ENCODE peak calls at places on chromosomes 16 and 17, in eight cellular contexts. One of them, this sample, is unnamed.

GRCh38 chr17:75036643-75037268 is 10.0 kb downstream of the ATP5PD start:
- DNase-seq in NCI-H1092 treated with DMSO at 0.1 percent for 48 hours: no peak
- DNase-seq in COR-L47: no peak
- DNase-seq in foreskin melanocyte: no peak
- DNase-seq in fibroblast of the aortic adventitia: peak
- DNase-seq in esophagus squamous epithelium: peak
- DNase-seq in T1000: no peak
- DNase-seq in anterior cingulate cortex: peak
- DNase-seq in this sample: peak

GRCh38 chr16:79370736-79371135 is 229.8 kb downstream of the MAF start:
- DNase-seq in NCI-H1092 treated with DMSO at 0.1 percent for 48 hours: no peak
- DNase-seq in COR-L47: no peak
- DNase-seq in foreskin melanocyte: no peak
- DNase-seq in fibroblast of the aortic adventitia: no peak
- DNase-seq in esophagus squamous epithelium: no peak
- DNase-seq in T1000: no peak
- DNase-seq in anterior cingulate cortex: no peak
- DNase-seq in this sample: no peak

GRCh38 chr17:77424585-77425344 is 284.0 kb downstream of the SEC14L1 start:
- DNase-seq in NCI-H1092 treated with DMSO at 0.1 percent for 48 hours: peak
- DNase-seq in COR-L47: no peak
- DNase-seq in foreskin melanocyte: peak
- DNase-seq in fibroblast of the aortic adventitia: peak
- DNase-seq in esophagus squamous epithelium: no peak
- DNase-seq in T1000: no peak
- DNase-seq in anterior cingulate cortex: peak
- DNase-seq in this sample: no peak

GRCh38 chr16:57531253-57531575 is 5.2 kb downstream of the CCDC102A start:
- DNase-seq in NCI-H1092 treated with DMSO at 0.1 percent for 48 hours: no peak
- DNase-seq in COR-L47: no peak
- DNase-seq in foreskin melanocyte: no peak
- DNase-seq in fibroblast of the aortic adventitia: no peak
- DNase-seq in esophagus squamous epithelium: no peak
- DNase-seq in T1000: no peak
- DNase-seq in anterior cingulate cortex: no peak
- DNase-seq in this sample: no peak

GRCh38 chr17:51921500-51921899 is 237.0 kb downstream of the CA10 start:
- DNase-seq in NCI-H1092 treated with DMSO at 0.1 percent for 48 hours: no peak
- DNase-seq in COR-L47: no peak
- DNase-seq in foreskin melanocyte: no peak
- DNase-seq in fibroblast of the aortic adventitia: no peak
- DNase-seq in esophagus squamous epithelium: no peak
- DNase-seq in T1000: no peak
- DNase-seq in anterior cingulate cortex: no peak
- DNase-seq in this sample: no peak

GRCh38 chr16:73010150-73010676 is 37.7 kb downstream of the ZFHX3 start:
- DNase-seq in NCI-H1092 treated with DMSO at 0.1 percent for 48 hours: peak
- DNase-seq in COR-L47: no peak
- DNase-seq in foreskin melanocyte: no peak
- DNase-seq in fibroblast of the aortic adventitia: no peak
- DNase-seq in esophagus squamous epithelium: no peak
- DNase-seq in T1000: no peak
- DNase-seq in anterior cingulate cortex: no peak
- DNase-seq in this sample: no peak

GRCh38 chr17:80219013-80219776 is 938 bp downstream of the SGSH start:
- DNase-seq in NCI-H1092 treated with DMSO at 0.1 percent for 48 hours: peak
- DNase-seq in COR-L47: peak
- DNase-seq in foreskin melanocyte: peak
- DNase-seq in fibroblast of the aortic adventitia: peak
- DNase-seq in esophagus squamous epithelium: peak
- DNase-seq in T1000: peak
- DNase-seq in anterior cingulate cortex: peak
- DNase-seq in this sample: peak

GRCh38 chr17:17702821-17703607 is 21.8 kb downstream of the RAI1 start:
- DNase-seq in NCI-H1092 treated with DMSO at 0.1 percent for 48 hours: no peak
- DNase-seq in COR-L47: no peak
- DNase-seq in foreskin melanocyte: no peak
- DNase-seq in fibroblast of the aortic adventitia: no peak
- DNase-seq in esophagus squamous epithelium: no peak
- DNase-seq in T1000: no peak
- DNase-seq in anterior cingulate cortex: no peak
- DNase-seq in this sample: no peak

GRCh38 chr16:30761427-30761927 is 385 bp downstream of the CFAP119 start:
- DNase-seq in NCI-H1092 treated with DMSO at 0.1 percent for 48 hours: peak
- DNase-seq in COR-L47: peak
- DNase-seq in foreskin melanocyte: peak
- DNase-seq in fibroblast of the aortic adventitia: no peak
- DNase-seq in esophagus squamous epithelium: no peak
- DNase-seq in T1000: no peak
- DNase-seq in anterior cingulate cortex: no peak
- DNase-seq in this sample: no peak

GRCh38 chr17:40497704-40498103 is 3.7 kb downstream of the TNS4 start:
- DNase-seq in NCI-H1092 treated with DMSO at 0.1 percent for 48 hours: no peak
- DNase-seq in COR-L47: no peak
- DNase-seq in foreskin melanocyte: no peak
- DNase-seq in fibroblast of the aortic adventitia: no peak
- DNase-seq in esophagus squamous epithelium: no peak
- DNase-seq in T1000: no peak
- DNase-seq in anterior cingulate cortex: no peak
- DNase-seq in this sample: no peak

GRCh38 chr17:10668771-10669170 is 11.7 kb upstream of the MYH3 start:
- DNase-seq in NCI-H1092 treated with DMSO at 0.1 percent for 48 hours: no peak
- DNase-seq in COR-L47: no peak
- DNase-seq in foreskin melanocyte: no peak
- DNase-seq in fibroblast of the aortic adventitia: peak
- DNase-seq in esophagus squamous epithelium: no peak
- DNase-seq in T1000: no peak
- DNase-seq in anterior cingulate cortex: no peak
- DNase-seq in this sample: no peak

GRCh38 chr17:35849469-35850348 is 19.0 kb downstream of the HEATR9 start:
- DNase-seq in NCI-H1092 treated with DMSO at 0.1 percent for 48 hours: peak
- DNase-seq in COR-L47: peak
- DNase-seq in foreskin melanocyte: peak
- DNase-seq in fibroblast of the aortic adventitia: peak
- DNase-seq in esophagus squamous epithelium: no peak
- DNase-seq in T1000: no peak
- DNase-seq in anterior cingulate cortex: peak
- DNase-seq in this sample: peak

GRCh38 chr17:66283971-66284370 is 18.4 kb upstream of the PRKCA start:
- DNase-seq in NCI-H1092 treated with DMSO at 0.1 percent for 48 hours: no peak
- DNase-seq in COR-L47: no peak
- DNase-seq in foreskin melanocyte: no peak
- DNase-seq in fibroblast of the aortic adventitia: no peak
- DNase-seq in esophagus squamous epithelium: no peak
- DNase-seq in T1000: no peak
- DNase-seq in anterior cingulate cortex: no peak
- DNase-seq in this sample: no peak

GRCh38 chr17:57317016-57317415 is 60.7 kb downstream of the MSI2 start:
- DNase-seq in NCI-H1092 treated with DMSO at 0.1 percent for 48 hours: no peak
- DNase-seq in COR-L47: peak
- DNase-seq in foreskin melanocyte: no peak
- DNase-seq in fibroblast of the aortic adventitia: no peak
- DNase-seq in esophagus squamous epithelium: no peak
- DNase-seq in T1000: no peak
- DNase-seq in anterior cingulate cortex: no peak
- DNase-seq in this sample: no peak

GRCh38 chr17:35018814-35019213 is 38.5 kb downstream of the LIG3 start:
- DNase-seq in NCI-H1092 treated with DMSO at 0.1 percent for 48 hours: no peak
- DNase-seq in COR-L47: no peak
- DNase-seq in foreskin melanocyte: no peak
- DNase-seq in fibroblast of the aortic adventitia: no peak
- DNase-seq in esophagus squamous epithelium: no peak
- DNase-seq in T1000: no peak
- DNase-seq in anterior cingulate cortex: no peak
- DNase-seq in this sample: no peak

This sample was measured in SK-N-MC.